ENCODE peak calls at places on chromosomes 7 and 10, in ten cellular contexts. M is activated naive CD4-positive, alpha-beta T cell treated with anti-CD3 and anti-CD28 coated beads for 36 hours; E is NCI-H2081; R is CD4-positive, alpha-beta T cell; C is stimulated activated CD8-positive, alpha-beta memory T cell treated with anti-CD3 and anti-CD28 coated beads, Interleukin-7, amount 100 ng/mL, for 1 hour; O is endothelial cell; U is iris pigment epithelial cell; K is HS-27A; G is Kasumi-1; D is HFF-Myc. F is an unnamed sample.

GRCh38 chr7:39754326-39755120 is 131.2 kb downstream of the RALA start:
- DNase-seq in O (no peak), G (no peak), E (no peak), R (no peak), U (peak; percentile 73), M (no peak), K (no peak), D (no peak), C (no peak), F (no peak)

GRCh38 chr7:70486977-70487376 is 645.0 kb upstream of the GALNT17 start:
- DNase-seq in R (no peak), O (no peak), K (no peak), G (no peak), C (no peak), E (no peak), M (no peak), U (no peak), D (no peak), F (no peak)

GRCh38 chr10:78224602-78225001 is 190.9 kb downstream of the RPS24 start:
- DNase-seq in R (no peak), K (no peak), E (no peak), C (no peak), D (no peak), O (no peak), M (no peak), U (peak; percentile 31), G (no peak), F (no peak)

GRCh38 chr10:58512470-58513188 is at the start of gene BICC1:
- DNase-seq in U (peak; percentile 44), D (no peak), K (no peak), G (peak; percentile 12), O (peak; percentile 54), M (no peak), R (no peak), C (no peak), E (peak; percentile 60), F (no peak)

GRCh38 chr10:110637558-110638053 is 6.5 kb upstream of the RBM20 start:
- DNase-seq in G (no peak), K (no peak), R (no peak), E (no peak), C (no peak), D (no peak), M (no peak), U (no peak), O (no peak), F (no peak)

GRCh38 chr7:34064511-34065158 is 159.3 kb downstream of the BMPER start:
- DNase-seq in G (no peak), M (no peak), R (no peak), K (no peak), E (peak; percentile 13), D (no peak), C (no peak), U (peak; percentile 88), O (no peak), F (no peak)

GRCh38 chr10:35789996-35790395 is 147.9 kb upstream of the FZD8 start:
- DNase-seq in E (no peak), R (no peak), K (no peak), D (no peak), O (no peak), C (no peak), U (peak; percentile 27), G (no peak), M (no peak), F (no peak)

GRCh38 chr7:2819161-2819953 is 24.8 kb downstream of the GNA12 start:
- DNase-seq in M (peak; percentile 16), D (no peak), G (no peak), U (no peak), E (no peak), C (no peak), O (no peak), K (no peak), R (no peak), F (no peak)

GRCh38 chr10:1631282-1631681 is 106.0 kb downstream of the ADARB2 start:
- DNase-seq in R (no peak), G (no peak), C (no peak), M (peak; percentile 61), E (peak; percentile 78), K (no peak), D (no peak), O (no peak), U (no peak), F (no peak)

GRCh38 chr7:100483728-100484635 is at the start of gene NYAP1:
- DNase-seq in R (peak; percentile 60), O (no peak), D (no peak), U (peak; percentile 64), M (no peak), K (no peak), E (peak; percentile 72), C (no peak), G (peak; percentile 45), F (no peak)

GRCh38 chr7:23106801-23107713 is 1.5 kb downstream of the KLHL7 start:
- DNase-seq in E (no peak), K (no peak), G (peak; percentile 22), C (no peak), U (peak; percentile 20), M (no peak), D (no peak), R (no peak), O (no peak), F (no peak)

GRCh38 chr10:88538038-88538437 is 45.1 kb downstream of the RNLS start:
- DNase-seq in O (no peak), G (no peak), U (peak; percentile 92), D (no peak), K (no peak), R (no peak), E (no peak), M (no peak), C (no peak), F (no peak)

GRCh38 chr10:26829810-26830515 is 30.8 kb downstream of the ABI1 start:
- DNase-seq in K (no peak), O (no peak), R (no peak), E (no peak), D (no peak), U (no peak), G (peak; percentile 88), C (no peak), M (no peak), F (no peak)

GRCh38 chr10:97539523-97540200 is 32.9 kb upstream of the ANKRD2 start:
- DNase-seq in D (no peak), C (no peak), M (no peak), O (peak; percentile 31), R (no peak), G (no peak), U (peak; percentile 80), E (no peak), K (no peak), F (no peak)

GRCh38 chr10:12235116-12235694 is 39.2 kb downstream of the CDC123 start:
- DNase-seq in E (no peak), M (no peak), D (no peak), G (no peak), C (no peak), O (no peak), R (no peak), K (no peak), U (no peak), F (no peak)

GRCh38 chr7:100093054-100093453 is 4.3 kb downstream of the COPS6 start:
- DNase-seq in G (no peak), E (no peak), D (no peak), M (no peak), K (no peak), O (no peak), R (no peak), U (no peak), C (no peak), F (no peak)

GRCh38 chr7:27177795-27178320 is 3.7 kb upstream of the HOXA10 start:
- DNase-seq in M (no peak), K (no peak), D (no peak), G (no peak), O (no peak), C (no peak), R (no peak), U (no peak), E (no peak), F (no peak)

GRCh38 chr10:103598654-103599115 is 105.2 kb downstream of the NEURL1 start:
- DNase-seq in K (peak; percentile 15), O (peak; percentile 64), C (no peak), M (peak; percentile 60), R (no peak), D (peak; percentile 75), U (peak; percentile 68), E (peak; percentile 81), G (peak; percentile 36), F (peak; percentile 30)

GRCh38 chr10:74293686-74294365 is 142.8 kb downstream of the ADK start:
- DNase-seq in D (no peak), U (peak; percentile 80), C (no peak), M (no peak), K (peak; percentile 42), O (no peak), R (no peak), G (no peak), E (peak; percentile 84), F (peak; percentile 10)

GRCh38 chr7:103632972-103633371 is 187.0 kb upstream of the SLC26A5 start:
- DNase-seq in U (peak; percentile 71), D (no peak), R (no peak), K (no peak), E (no peak), O (no peak), C (no peak), G (no peak), M (no peak), F (no peak)

GRCh38 chr7:35716038-35716803 is 21.3 kb upstream of the HERPUD2 start:
- DNase-seq in K (no peak), R (no peak), O (no peak), M (no peak), E (no peak), C (no peak), D (no peak), G (no peak), U (peak; percentile 52), F (no peak)

GRCh38 chr10:120493411-120494312 is 36.6 kb downstream of the PLPP4 start:
- DNase-seq in O (no peak), G (no peak), E (no peak), C (no peak), M (no peak), U (no peak), K (no peak), R (no peak), D (no peak), F (no peak)

GRCh38 chr10:124242365-124242764 is 149.0 kb upstream of the CHST15 start:
- DNase-seq in O (no peak), M (no peak), G (no peak), R (no peak), K (no peak), E (no peak), D (no peak), C (no peak), U (no peak), F (no peak)

GRCh38 chr7:130996205-130996840 is 262.3 kb upstream of the KLF14 start:
- DNase-seq in K (no peak), R (no peak), M (no peak), O (no peak), D (no peak), G (no peak), C (no peak), E (no peak), U (no peak), F (no peak)

GRCh38 chr10:30823651-30824050 is 194.1 kb upstream of the LYZL2 start:
- DNase-seq in G (no peak), D (no peak), K (no peak), U (no peak), M (no peak), E (no peak), C (no peak), O (no peak), R (no peak), F (no peak)

GRCh38 chr7:1542841-1543747 is 12.6 kb downstream of the MAFK start:
- DNase-seq in O (no peak), C (no peak), U (no peak), K (no peak), M (no peak), G (no peak), D (no peak), E (no peak), R (no peak), F (no peak)

GRCh38 chr10:114030140-114030539 is 13.5 kb upstream of the ADRB1 start:
- DNase-seq in R (no peak), D (no peak), K (no peak), E (no peak), C (no peak), G (no peak), O (no peak), M (no peak), U (no peak), F (no peak)

GRCh38 chr10:78618050-78618449 is 450.7 kb upstream of the ZMIZ1 start:
- DNase-seq in D (no peak), C (no peak), M (no peak), O (no peak), U (no peak), G (no peak), K (no peak), E (no peak), R (no peak), F (no peak)

F was measured in Panc1.